ENCODE peak calls at places on chromosomes 6 and 20, in five cellular contexts. X is progenitor cell of endocrine pancreas, I is T-helper 17 cell, N is ACHN, W is Calu3. S is an unnamed sample.

GRCh38 chr20:37202267-37202943 is 23.1 kb upstream of the MROH8 start:
- DNase-seq in N (peak), X (no peak), W (peak), I (no peak), S (peak)

GRCh38 chr20:23622839-23623343 is 14.9 kb downstream of the CST3 start:
- DNase-seq in I (no peak), X (no peak), W (peak), N (peak), S (no peak)

GRCh38 chr6:43809417-43810305 is 39.6 kb downstream of the VEGFA start:
- DNase-seq in W (peak), I (no peak), N (peak), X (no peak), S (no peak)

GRCh38 chr20:3995067-3995748 is 20.1 kb downstream of the RNF24 start:
- DNase-seq in W (no peak), N (peak), X (no peak), I (no peak), S (peak)

GRCh38 chr6:147784371-147784770 is 275.9 kb downstream of the SAMD5 start:
- DNase-seq in X (no peak), W (no peak), N (no peak), I (no peak), S (no peak)

GRCh38 chr6:128538763-128539162 is 18.4 kb upstream of the PTPRK start:
- DNase-seq in I (no peak), W (no peak), X (no peak), N (no peak), S (no peak)

GRCh38 chr6:75076009-75076408 is 129.8 kb downstream of the COL12A1 start:
- DNase-seq in W (no peak), I (no peak), N (no peak), X (no peak), S (no peak)

GRCh38 chr6:79079425-79080130 is 1.5 kb upstream of the PHIP start:
- DNase-seq in N (peak), W (no peak), X (no peak), I (no peak), S (no peak)

GRCh38 chr20:45087814-45088213 is 13.1 kb downstream of the KCNS1 start:
- DNase-seq in X (no peak), W (no peak), I (no peak), N (no peak), S (no peak)

GRCh38 chr6:11139051-11139960 is 27.8 kb upstream of the ERVFRD-1 start:
- DNase-seq in I (no peak), W (no peak), N (no peak), X (no peak), S (peak)

GRCh38 chr20:208937-209566 is 18.0 kb upstream of the DEFB129 start:
- DNase-seq in W (peak), I (no peak), X (no peak), N (peak), S (peak)

GRCh38 chr6:16803294-16804006 is 42.2 kb upstream of the ATXN1 start:
- DNase-seq in N (no peak), X (peak), W (no peak), I (no peak), S (no peak)

GRCh38 chr20:48236001-48236400 is 450.7 kb upstream of the SULF2 start:
- DNase-seq in W (no peak), N (no peak), X (no peak), I (no peak), S (no peak)

GRCh38 chr20:9617940-9618339 is 103.5 kb downstream of the LAMP5 start:
- DNase-seq in X (no peak), N (peak), W (peak), I (no peak), S (no peak)

GRCh38 chr20:57667924-57668782 is 41.7 kb downstream of the PMEPA1 start:
- DNase-seq in X (no peak), I (no peak), N (no peak), W (no peak), S (peak)

GRCh38 chr6:40587240-40588069 is at the start of gene LRFN2:
- DNase-seq in N (peak), X (peak), I (peak), W (peak), S (peak)

GRCh38 chr6:99589290-99589672 is 17.4 kb upstream of the PRDM13 start:
- DNase-seq in X (no peak), W (peak), N (no peak), I (no peak), S (no peak)

GRCh38 chr6:78487401-78487800 is 379.9 kb upstream of the IRAK1BP1 start:
- DNase-seq in X (no peak), N (no peak), I (no peak), W (no peak), S (no peak)

GRCh38 chr20:11845311-11845710 is 72.4 kb upstream of the BTBD3 start:
- DNase-seq in N (no peak), W (no peak), X (no peak), I (no peak), S (no peak)

GRCh38 chr6:2780109-2780730 is 15.0 kb downstream of the WRNIP1 start:
- DNase-seq in X (no peak), I (no peak), N (no peak), W (no peak), S (no peak)

GRCh38 chr6:168865522-168865921 is 388.1 kb downstream of the THBS2 start:
- DNase-seq in N (no peak), X (no peak), W (no peak), I (no peak), S (no peak)

GRCh38 chr20:38146628-38147027 is 18.4 kb downstream of the TGM2 start:
- DNase-seq in I (no peak), N (no peak), X (no peak), W (no peak), S (no peak)

GRCh38 chr6:32137454-32137853 is 7.4 kb upstream of the FKBPL start:
- DNase-seq in W (no peak), I (no peak), N (no peak), X (no peak), S (no peak)

GRCh38 chr6:30163090-30163917 is at the start of gene TRIM15:
- DNase-seq in N (no peak), W (peak), X (no peak), I (no peak), S (peak)

S was measured in activated CD8-positive, alpha-beta T cell treated with anti-CD3 and anti-CD28 coated beads for 36 hours.